ENCODE peak calls at places on chromosomes 6 and 20, in nine cellular contexts. G, W, X, N, T, D, I, B and F are unnamed samples.

GRCh38 chr6:79710127-79710526 is 79.0 kb downstream of the SH3BGRL2 start:
- DNase-seq in G (no peak), W (no peak), N (no peak), X (no peak), T (no peak), I (no peak), B (no peak), D (no peak), F (no peak)

GRCh38 chr6:17484201-17484606 is 90.8 kb downstream of the CAP2 start:
- DNase-seq in I (no peak), D (no peak), G (no peak), B (no peak), W (no peak), T (no peak), X (no peak), N (no peak), F (no peak)

GRCh38 chr20:14583413-14583812 is 246.0 kb upstream of the FLRT3 start:
- DNase-seq in X (no peak), G (no peak), W (no peak), T (no peak), I (no peak), B (no peak), D (no peak), N (no peak), F (peak)

GRCh38 chr6:87105823-87106222 is 10.9 kb upstream of the CGA start:
- DNase-seq in W (no peak), T (no peak), I (no peak), D (no peak), B (no peak), G (no peak), X (peak), N (peak), F (peak)

GRCh38 chr6:106360989-106361430 is 493 bp downstream of the CRYBG1 start:
- DNase-seq in X (no peak), W (no peak), N (peak), B (peak), I (peak), T (peak), G (no peak), D (peak), F (peak)

GRCh38 chr6:119311514-119312142 is 37.9 kb downstream of the MAN1A1 start:
- DNase-seq in B (no peak), D (no peak), N (no peak), T (no peak), W (no peak), I (no peak), G (no peak), X (no peak), F (no peak)

GRCh38 chr6:35485402-35485877 is 11.4 kb downstream of the TEAD3 start:
- DNase-seq in D (no peak), G (no peak), N (peak), T (no peak), I (no peak), W (no peak), X (no peak), B (no peak), F (peak)

GRCh38 chr20:12847862-12848261 is 160.9 kb upstream of the SPTLC3 start:
- DNase-seq in X (peak), B (no peak), D (no peak), N (peak), T (no peak), G (no peak), I (no peak), W (no peak), F (peak)

GRCh38 chr6:53735896-53736295 is 58.9 kb upstream of the LRRC1 start:
- DNase-seq in N (no peak), D (peak), X (no peak), G (no peak), T (no peak), W (peak), B (peak), I (no peak), F (no peak)

GRCh38 chr6:122495612-122496011 is 24.0 kb upstream of the SERINC1 start:
- DNase-seq in T (no peak), N (no peak), D (peak), I (no peak), B (no peak), X (no peak), G (no peak), W (peak), F (no peak)

GRCh38 chr20:45419188-45420091 is 3.5 kb downstream of the PIGT start:
- DNase-seq in N (peak), W (no peak), I (no peak), X (peak), B (no peak), T (peak), D (peak), G (no peak), F (peak)

GRCh38 chr6:7243188-7243942 is 69.6 kb downstream of the SSR1 start:
- DNase-seq in I (no peak), X (peak), N (peak), B (peak), W (peak), T (no peak), D (peak), G (no peak), F (peak)

GRCh38 chr6:69705954-69706353 is 90.9 kb downstream of the LMBRD1 start:
- DNase-seq in W (no peak), T (no peak), I (no peak), B (no peak), N (no peak), G (no peak), X (no peak), D (no peak), F (no peak)

GRCh38 chr20:61589055-61589385 is 337.0 kb downstream of the CDH4 start:
- DNase-seq in D (no peak), N (peak), W (no peak), T (no peak), B (no peak), G (no peak), I (no peak), X (peak), F (peak)

GRCh38 chr20:56223352-56223751 is 25.2 kb upstream of the MC3R start:
- DNase-seq in D (no peak), G (no peak), X (no peak), W (no peak), N (no peak), B (no peak), T (no peak), I (no peak), F (peak)

GRCh38 chr6:132797975-132798819 is at the start of gene SLC18B1:
- DNase-seq in B (peak), G (peak), D (peak), N (peak), T (peak), I (peak), W (no peak), X (peak), F (peak)

GRCh38 chr6:40774932-40775331 is 187.8 kb upstream of the LRFN2 start:
- DNase-seq in W (no peak), X (peak), B (no peak), T (no peak), D (no peak), N (peak), G (no peak), I (no peak), F (no peak)

GRCh38 chr6:25794784-25795183 is 37.1 kb downstream of the SLC17A1 start:
- DNase-seq in I (no peak), B (no peak), X (no peak), D (no peak), G (no peak), N (no peak), W (no peak), T (no peak), F (no peak)

GRCh38 chr20:16132399-16132798 is 440.8 kb downstream of the KIF16B start:
- DNase-seq in T (no peak), B (no peak), N (no peak), W (no peak), I (no peak), X (no peak), G (no peak), D (no peak), F (no peak)

GRCh38 chr20:32536861-32537656 is 48.1 kb downstream of the NOL4L start:
- DNase-seq in N (no peak), G (peak), D (peak), T (peak), I (peak), B (peak), X (no peak), W (no peak), F (no peak)

GRCh38 chr6:107079429-107079828 is 35.9 kb downstream of the BEND3 start:
- DNase-seq in T (no peak), W (no peak), N (no peak), I (no peak), D (no peak), B (no peak), G (no peak), X (no peak), F (no peak)

GRCh38 chr6:35945650-35946025 is 24.7 kb upstream of the SRPK1 start:
- DNase-seq in X (no peak), D (no peak), I (no peak), G (no peak), N (no peak), T (no peak), B (no peak), W (no peak), F (peak)

GRCh38 chr6:150767585-150768164 is 97.8 kb upstream of the MTHFD1L start:
- DNase-seq in G (no peak), D (no peak), I (no peak), N (peak), T (no peak), W (no peak), X (peak), B (no peak), F (no peak)

GRCh38 chr6:134744301-134744700 is 205.6 kb downstream of the ALDH8A1 start:
- DNase-seq in D (no peak), T (no peak), X (no peak), G (no peak), W (no peak), N (peak), B (no peak), I (no peak), F (no peak)

GRCh38 chr6:117485433-117485832 is 3.0 kb downstream of the DCBLD1 start:
- DNase-seq in D (no peak), G (no peak), T (no peak), W (no peak), N (no peak), I (no peak), X (no peak), B (no peak), F (no peak)

GRCh38 chr6:130105996-130106704 is 87.8 kb downstream of the L3MBTL3 start:
- DNase-seq in D (no peak), I (no peak), X (no peak), N (no peak), W (peak), T (no peak), B (no peak), G (no peak), F (no peak)

GRCh38 chr6:106082735-106083398 is 3.3 kb upstream of the PRDM1 start:
- DNase-seq in X (peak), T (no peak), G (no peak), N (peak), W (no peak), I (no peak), B (no peak), D (no peak), F (peak)

GRCh38 chr20:39853664-39854063 is 835.4 kb downstream of the MAFB start:
- DNase-seq in I (no peak), X (peak), G (no peak), W (no peak), N (peak), T (no peak), D (no peak), B (no peak), F (no peak)

GRCh38 chr6:72219536-72219935 is 333.2 kb downstream of the RIMS1 start:
- DNase-seq in W (no peak), B (no peak), X (peak), T (no peak), G (no peak), I (no peak), N (peak), D (no peak), F (no peak)

GRCh38 chr20:35287509-35288324 is 3.1 kb upstream of the EIF6 start:
- DNase-seq in D (no peak), X (no peak), G (no peak), B (no peak), I (no peak), T (no peak), W (no peak), N (no peak), F (no peak)

GRCh38 chr6:167047554-167047953 is 48.4 kb downstream of the CEP43 start:
- DNase-seq in B (peak), G (no peak), I (peak), X (no peak), N (no peak), D (peak), W (peak), T (no peak), F (no peak)